ENCODE peak calls at places on chromosome X, in eight cellular contexts. F, V, S, X, L, H, U and E are unnamed samples.

GRCh38 chrX:46912673-46913491 is 661 bp downstream of the JADE3 start:
- DNase-seq in X (peak; percentile 55), S (peak; percentile 71), U (peak; percentile 19), H (peak; percentile 39), L (peak; percentile 11), V (peak; percentile 53), F (peak; percentile 37), E (peak; percentile 38)

GRCh38 chrX:19829817-19830216 is 57.6 kb downstream of the SH3KBP1 start:
- DNase-seq in X (no peak), L (no peak), H (no peak), F (no peak), S (no peak), V (no peak), U (no peak), E (peak; percentile 25)

GRCh38 chrX:86171366-86171765 is 23.1 kb downstream of the DACH2 start:
- DNase-seq in V (no peak), U (peak; percentile 65), X (no peak), F (no peak), L (no peak), S (no peak), H (peak; percentile 35), E (peak; percentile 46)

GRCh38 chrX:5971300-5971699 is 257.4 kb downstream of the NLGN4X start:
- DNase-seq in V (no peak), F (no peak), L (no peak), U (no peak), X (no peak), S (no peak), H (no peak), E (no peak)

GRCh38 chrX:134484039-134484438 is 24.1 kb downstream of the HPRT1 start:
- DNase-seq in L (no peak), U (peak; percentile 74), V (no peak), X (no peak), H (peak; percentile 15), F (no peak), S (peak; percentile 65), E (no peak)

GRCh38 chrX:149453030-149453429 is 52.1 kb downstream of the IDS start:
- DNase-seq in L (no peak), H (no peak), U (peak; percentile 35), V (no peak), F (no peak), X (no peak), S (peak; percentile 18), E (no peak)

GRCh38 chrX:101417981-101418841 is 10.2 kb downstream of the HNRNPH2 start:
- DNase-seq in H (no peak), F (peak; percentile 62), L (peak; percentile 74), V (peak; percentile 70), X (peak; percentile 78), U (peak; percentile 36), S (peak; percentile 44), E (no peak)

GRCh38 chrX:105636667-105637066 is 185.7 kb upstream of the NRK start:
- DNase-seq in H (no peak), L (no peak), V (no peak), X (no peak), U (peak; percentile 19), F (no peak), S (no peak), E (no peak)

GRCh38 chrX:123859828-123860505 is at the start of gene XIAP:
- DNase-seq in H (peak; percentile 82), L (peak; percentile 87), S (peak; percentile 84), X (peak; percentile 88), U (peak; percentile 89), V (peak; percentile 85), F (peak; percentile 83), E (peak; percentile 84)

GRCh38 chrX:134604701-134605271 is 53.5 kb downstream of the PLAC1 start:
- DNase-seq in S (no peak), X (no peak), F (no peak), L (peak; percentile 19), H (no peak), U (peak; percentile 61), V (no peak), E (peak; percentile 16)

GRCh38 chrX:140507223-140507981 is 2.5 kb upstream of the SOX3 start:
- DNase-seq in F (no peak), L (no peak), U (no peak), S (no peak), X (no peak), H (no peak), V (no peak), E (no peak)

GRCh38 chrX:140505421-140506337 is 810 bp upstream of the SOX3 start:
- DNase-seq in F (no peak), S (no peak), V (no peak), H (no peak), U (no peak), X (no peak), L (no peak), E (no peak)

GRCh38 chrX:140509468-140510305 is 4.8 kb upstream of the SOX3 start:
- DNase-seq in S (no peak), U (no peak), L (no peak), V (no peak), F (no peak), X (no peak), H (no peak), E (no peak)

GRCh38 chrX:140508958-140509357 is 4.1 kb upstream of the SOX3 start:
- DNase-seq in X (no peak), U (no peak), F (no peak), S (no peak), V (no peak), L (no peak), H (no peak), E (no peak)

GRCh38 chrX:140507982-140508305 is 3.1 kb upstream of the SOX3 start:
- DNase-seq in U (no peak), L (no peak), V (no peak), F (no peak), H (no peak), X (no peak), S (no peak), E (no peak)
- H3K9me3 ChIP-seq in U (no peaks in the 10 kb centered on the region), L (no peaks in the 10 kb centered on the region), V (no peaks in the 10 kb centered on the region), F (no peaks in the 10 kb centered on the region), H (no peaks in the 10 kb centered on the region), X (no peaks in the 10 kb centered on the region), S (no peaks in the 10 kb centered on the region), E (peaks cover 5% of the 10 kb centered on the region)

GRCh38 chrX:13815664-13816063 is 1.2 kb downstream of the GPM6B start:
- DNase-seq in F (no peak), H (no peak), X (no peak), V (no peak), S (no peak), L (no peak), U (no peak), E (no peak)
- H3K4me1 ChIP-seq in F (no peaks in the 10 kb centered on the region), H (no peaks in the 10 kb centered on the region), X (no peaks in the 10 kb centered on the region), V (no peaks in the 10 kb centered on the region), S (no peaks in the 10 kb centered on the region), L (no peaks in the 10 kb centered on the region), U (no peaks in the 10 kb centered on the region), E (peaks cover 3% of the 10 kb centered on the region)

GRCh38 chrX:8126092-8126491 is 45.0 kb downstream of the VCX2 start:
- DNase-seq in V (no peak), F (no peak), S (no peak), U (no peak), X (no peak), H (no peak), L (no peak), E (no peak)

DNA sequence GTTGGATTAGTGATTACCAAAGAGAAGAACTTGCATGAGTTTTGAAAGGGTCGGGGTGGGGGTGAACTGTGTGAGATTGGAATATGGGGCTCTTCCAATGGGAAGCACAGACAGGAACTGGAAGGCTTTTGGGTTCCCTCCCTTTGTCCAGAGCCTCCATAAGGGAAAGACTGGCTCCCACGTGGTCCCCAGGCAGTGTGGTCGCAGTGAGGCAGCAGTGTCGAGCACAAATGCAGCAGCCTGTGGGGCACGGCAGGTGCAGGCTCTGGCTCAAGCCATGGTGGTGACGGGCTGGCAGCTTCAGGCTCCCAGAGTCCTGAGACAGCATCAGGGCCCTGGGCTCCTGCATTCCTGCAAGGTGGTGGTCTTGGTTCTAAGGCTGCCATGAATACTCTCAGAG is 45.5 kb downstream of the VCX2 start:
- DNase-seq in L (no peak), U (no peak), H (no peak), X (no peak), S (no peak), V (no peak), F (no peak), E (no peak)
- H3K9me3 ChIP-seq in L (no peaks in the 10 kb centered on the region), U (no peaks in the 10 kb centered on the region), H (no peaks in the 10 kb centered on the region), X (no peaks in the 10 kb centered on the region), S (no peaks in the 10 kb centered on the region), V (no peaks in the 10 kb centered on the region), F (no peaks in the 10 kb centered on the region), E (no peaks in the 10 kb centered on the region)

GRCh38 chrX:13687203-13687602 is 1.7 kb upstream of the RAB9A start:
- DNase-seq in V (no peak), S (no peak), H (no peak), U (no peak), L (no peak), F (no peak), X (no peak), E (no peak)
- H3K4me1 ChIP-seq in V (no peaks in the 10 kb centered on the region), S (peaks cover 6% of the 10 kb centered on the region), H (peaks cover 19% of the 10 kb centered on the region), U (no peaks in the 10 kb centered on the region), L (peaks cover 2% of the 10 kb centered on the region), F (peaks cover 3% of the 10 kb centered on the region), X (no peaks in the 10 kb centered on the region), E (peaks cover 8% of the 10 kb centered on the region)

GRCh38 chrX:57985951-57986350 is 75.7 kb upstream of the ZXDA start:
- DNase-seq in L (no peak), F (no peak), X (no peak), U (no peak), S (no peak), H (no peak), V (no peak), E (no peak)

DNA sequence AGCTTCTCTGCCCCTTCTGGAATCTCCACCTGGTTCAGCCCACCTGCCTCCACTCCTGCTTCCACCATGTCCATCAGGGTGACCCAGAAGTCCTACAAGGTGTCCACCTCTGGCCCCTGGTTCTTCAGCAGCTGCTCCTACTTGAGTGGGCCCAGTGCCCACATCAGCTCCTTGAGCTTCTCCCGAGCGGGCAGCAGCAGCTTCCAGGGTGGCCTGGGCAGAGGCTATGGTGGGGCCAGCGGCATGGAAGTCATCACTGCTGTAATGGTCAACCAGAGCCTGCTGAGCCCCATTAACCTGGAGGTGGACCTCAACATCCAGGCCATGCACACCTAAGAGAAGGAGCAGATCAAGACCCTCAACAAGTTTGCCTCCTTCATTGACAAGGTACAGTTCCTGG is 74.4 kb upstream of the ZXDA start:
- DNase-seq in U (no peak), V (no peak), F (no peak), X (no peak), S (no peak), L (no peak), H (no peak), E (no peak)
- H3K9me3 ChIP-seq in U (no peaks in the 10 kb centered on the region), V (no peaks in the 10 kb centered on the region), F (peaks cover 15% of the 10 kb centered on the region), X (no peaks in the 10 kb centered on the region), S (no peaks in the 10 kb centered on the region), L (no peaks in the 10 kb centered on the region), H (peaks cover 9% of the 10 kb centered on the region), E (no peaks in the 10 kb centered on the region)

DNA sequence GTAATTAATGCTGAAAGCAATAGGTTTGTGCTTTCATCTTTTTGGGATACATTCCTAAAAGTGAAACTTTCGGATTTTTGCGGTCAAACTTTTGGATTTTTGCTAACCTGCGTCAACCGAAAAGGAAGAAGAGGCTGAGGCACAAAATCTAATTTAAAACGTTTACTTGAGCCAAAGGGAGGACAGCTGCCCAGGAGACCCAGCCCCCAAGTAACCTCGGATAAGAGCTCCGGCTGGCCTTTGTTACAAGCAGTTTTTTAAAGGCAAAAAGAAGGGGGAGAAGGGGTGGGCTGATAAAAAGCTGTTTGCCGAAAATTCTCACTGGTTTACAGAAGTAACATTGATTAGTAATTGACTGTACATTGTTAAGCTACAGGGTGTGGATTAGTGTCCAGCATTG is 59.3 kb upstream of the USP9X start:
- DNase-seq in H (no peak), F (no peak), S (no peak), U (peak; percentile 7), L (no peak), X (no peak), V (no peak), E (peak; percentile 81)
- H3K4me1 ChIP-seq in H (peaks cover 57% of the 10 kb centered on the region), F (peaks cover 5% of the 10 kb centered on the region), S (peaks cover 20% of the 10 kb centered on the region), U (no peaks in the 10 kb centered on the region), L (no peaks in the 10 kb centered on the region), X (no peaks in the 10 kb centered on the region), V (no peaks in the 10 kb centered on the region), E (peaks cover 23% of the 10 kb centered on the region)

GRCh38 chrX:72001471-72001870 is 90.8 kb downstream of the NHSL2 start:
- DNase-seq in X (no peak), L (no peak), H (no peak), U (no peak), V (no peak), F (no peak), S (no peak), E (no peak)
- H3K9me3 ChIP-seq in X (no peaks in the 10 kb centered on the region), L (no peaks in the 10 kb centered on the region), H (no peaks in the 10 kb centered on the region), U (no peaks in the 10 kb centered on the region), V (no peaks in the 10 kb centered on the region), F (no peaks in the 10 kb centered on the region), S (no peaks in the 10 kb centered on the region), E (no peaks in the 10 kb centered on the region)